ENCODE peak calls at places on chromosomes 12 and 14, in five cellular contexts. K is NB4, A is cardiac muscle cell, D is foreskin fibroblast, G is endothelial cell. R is an unnamed sample.

GRCh38 chr14:106530423-106531107 is 1004.2 kb downstream of the TMEM121 start:
- DNase-seq in A (no peak), D (no peak), K (peak), G (no peak), R (no peak)

GRCh38 chr12:66065623-66066022 is 64.9 kb downstream of the LLPH start:
- DNase-seq in K (no peak), D (peak), A (peak), G (no peak), R (no peak)

GRCh38 chr12:41794341-41794740 is 350.3 kb downstream of the GXYLT1 start:
- DNase-seq in K (no peak), D (no peak), G (no peak), A (no peak), R (no peak)

GRCh38 chr12:47725091-47725772 is at the start of gene ENDOU:
- DNase-seq in K (no peak), A (no peak), D (no peak), G (no peak), R (no peak)

GRCh38 chr12:48956279-48957140 is 777 bp downstream of the ARF3 start:
- DNase-seq in D (peak), K (peak), G (peak), A (peak), R (peak)

GRCh38 chr12:46402861-46403731 is 30.5 kb upstream of the SLC38A2 start:
- DNase-seq in A (no peak), K (no peak), G (no peak), D (peak), R (no peak)

GRCh38 chr14:105411017-105411941 is 8.3 kb upstream of the MTA1 start:
- DNase-seq in G (no peak), K (peak), D (peak), A (peak), R (no peak)

GRCh38 chr12:56591961-56592360 is 38.2 kb downstream of the BAZ2A start:
- DNase-seq in D (peak), K (no peak), G (no peak), A (no peak), R (no peak)

GRCh38 chr14:101790232-101790631 is 28.7 kb downstream of the PPP2R5C start:
- DNase-seq in K (peak), A (no peak), D (no peak), G (no peak), R (no peak)

GRCh38 chr14:68401855-68402254 is 391.0 kb downstream of the ZFP36L1 start:
- DNase-seq in K (no peak), G (no peak), A (no peak), D (no peak), R (no peak)

GRCh38 chr12:112964067-112964670 is 14.2 kb upstream of the OAS2 start:
- DNase-seq in D (no peak), A (no peak), K (no peak), G (no peak), R (no peak)

DNA sequence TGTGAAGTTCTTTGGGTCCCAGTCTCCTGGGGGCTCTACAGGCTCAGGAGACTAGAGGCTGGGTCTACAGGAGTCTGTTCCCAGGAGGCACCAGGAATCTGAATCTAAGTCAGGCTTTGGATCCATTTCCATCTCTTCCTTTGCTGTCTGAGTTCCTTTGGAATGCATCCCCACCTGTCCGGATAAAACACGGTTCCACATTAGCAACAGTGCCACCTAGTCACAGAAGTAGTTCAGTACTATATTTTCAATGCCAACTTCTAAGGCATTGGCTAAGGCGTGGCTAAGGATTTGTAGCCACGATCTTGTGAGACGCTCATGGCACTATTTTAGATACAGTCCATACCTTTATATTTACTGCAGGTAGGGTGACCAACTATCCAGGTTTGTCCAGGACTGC is 15.1 kb downstream of the ZC2HC1C start:
- DNase-seq in K (no peak), G (no peak), D (no peak), A (no peak), R (no peak)
- TF ChIP-seq CTCF in K (no peak), G (no peak), D (peak), A (no peak), R (no peak)

GRCh38 chr14:63543000-63543825 is at the start of gene PPP2R5E:
- DNase-seq in A (peak), D (peak), G (peak), K (peak), R (peak)

GRCh38 chr14:63543826-63544320 is 696 bp upstream of the PPP2R5E start:
- DNase-seq in K (no peak), G (no peak), D (peak), A (peak), R (peak)

GRCh38 chr14:63542231-63542999 is 762 bp downstream of the PPP2R5E start:
- DNase-seq in K (peak), A (peak), D (peak), G (peak), R (peak)

GRCh38 chr14:63545431-63545830 is 2.3 kb upstream of the PPP2R5E start:
- DNase-seq in D (no peak), K (no peak), A (no peak), G (no peak), R (no peak)

GRCh38 chr14:63544641-63545234 is 1.6 kb upstream of the PPP2R5E start:
- DNase-seq in K (peak), G (no peak), A (peak), D (peak), R (no peak)
- TF ChIP-seq CTCF in K (peak), G (no peak), A (peak), D (peak), R (peak)

GRCh38 chr14:74243051-74243450 is 3.8 kb downstream of the VSX2 start:
- DNase-seq in D (no peak), G (no peak), K (no peak), A (no peak), R (no peak)

GRCh38 chr14:74242055-74243042 is 3.1 kb downstream of the VSX2 start:
- DNase-seq in D (no peak), A (no peak), G (no peak), K (no peak), R (no peak)

GRCh38 chr14:74245292-74245691 is 6.0 kb downstream of the VSX2 start:
- DNase-seq in K (no peak), A (no peak), D (no peak), G (no peak), R (no peak)

GRCh38 chr14:74246561-74246960 is 7.3 kb downstream of the VSX2 start:
- DNase-seq in D (no peak), A (no peak), K (no peak), G (no peak), R (no peak)

DNA sequence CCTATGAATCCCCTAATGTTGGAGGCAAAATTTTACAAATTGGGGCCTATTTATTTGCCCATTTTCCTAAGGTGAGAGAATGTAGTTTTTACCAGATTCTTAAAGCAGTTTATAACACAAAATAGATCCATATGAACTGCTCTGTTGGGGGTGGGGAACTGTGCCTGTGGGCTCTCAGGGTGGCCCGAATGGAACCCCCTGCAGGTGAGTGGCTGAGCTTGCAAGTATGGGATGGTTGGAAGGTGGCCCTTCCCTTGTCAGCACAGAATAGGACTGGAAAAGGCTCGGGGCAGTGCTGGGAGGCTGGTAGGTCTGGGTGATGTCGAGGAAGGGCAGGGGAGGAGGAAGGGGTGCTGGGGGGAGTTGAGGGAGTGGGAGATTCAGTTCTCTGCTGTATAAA is 4.9 kb downstream of the VSX2 start:
- DNase-seq in D (no peak), K (no peak), A (no peak), G (no peak), R (no peak)
- TF ChIP-seq CTCF in D (no peak), K (no peak), A (no peak), G (no peak), R (peak)

DNA sequence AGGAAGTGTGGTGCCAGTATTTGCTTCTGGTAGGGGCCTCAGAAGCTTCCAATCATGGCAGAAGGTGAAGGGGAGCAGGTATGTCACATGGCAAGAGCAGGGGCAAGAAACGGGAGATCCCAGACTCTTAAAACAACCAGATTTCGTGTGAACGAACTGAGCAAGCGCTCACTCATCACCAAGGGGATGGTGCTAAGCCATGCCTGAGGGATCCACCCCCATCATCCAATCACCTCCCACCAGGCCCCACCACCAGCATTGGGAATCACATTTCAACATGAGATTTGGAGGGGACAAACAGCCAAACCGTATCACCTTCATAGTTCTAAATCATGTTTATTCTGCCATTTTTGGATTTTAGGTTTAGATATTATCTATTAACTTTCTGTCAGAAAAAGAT is 140.9 kb downstream of the TGFB3 start:
- DNase-seq in D (no peak), G (no peak), A (no peak), K (no peak), R (no peak)
- TF ChIP-seq CTCF in D (no peak), G (no peak), A (no peak), K (no peak), R (no peak)

GRCh38 chr12:27107976-27108375 is 25.6 kb upstream of the C12orf71 start:
- DNase-seq in G (no peak), D (no peak), K (no peak), A (peak), R (no peak)
- TF ChIP-seq CTCF in G (no peak), D (no peak), K (no peak), A (no peak), R (no peak)

GRCh38 chr12:103771466-103771865 is 69.6 kb downstream of the NT5DC3 start:
- DNase-seq in G (peak), D (peak), K (peak), A (peak), R (peak)
- TF ChIP-seq CTCF in G (peak), D (peak), K (peak), A (peak), R (peak)

GRCh38 chr12:124510301-124510970 is 57.0 kb downstream of the NCOR2 start:
- DNase-seq in G (no peak), K (peak), D (no peak), A (no peak), R (no peak)
- TF ChIP-seq CTCF in G (no peak), K (no peak), D (no peak), A (peak), R (no peak)